ENCODE peak calls at places on chromosomes 12 and 14, in four cellular contexts. A is H1, Z is mesenchymal stem cell, W is neuronal stem cell. S is an unnamed sample. For H3K36me3, the result is how much of the 10 kb centered on the place peaks cover.

GRCh38 chr14:103885509-103885932 is 38.1 kb upstream of the PPP1R13B start:
- DNase-seq in W (no peak), Z (no peak), A (no peak), S (no peak)

GRCh38 chr12:120692524-120693033 is 5.6 kb downstream of the MLEC start:
- DNase-seq in Z (peak), A (no peak), W (no peak), S (no peak)

GRCh38 chr14:99899578-99900178 is 106.5 kb downstream of the EML1 start:
- DNase-seq in Z (peak), W (no peak), A (no peak), S (peak)

GRCh38 chr12:109115758-109116610 is at the start of gene ACACB:
- DNase-seq in A (no peak), W (no peak), Z (no peak), S (peak)

GRCh38 chr14:52690983-52691760 is 4.2 kb downstream of the ERO1A start:
- DNase-seq in Z (no peak), W (no peak), A (no peak), S (no peak)

GRCh38 chr14:33564774-33565630 is 385.9 kb downstream of the EGLN3 start:
- DNase-seq in W (no peak), Z (peak), A (no peak), S (no peak)

GRCh38 chr14:75295491-75296338 is 17.1 kb downstream of the FOS start:
- DNase-seq in A (peak), Z (peak), W (peak), S (peak)

GRCh38 chr12:131454418-131455217 is 256.3 kb upstream of the SFSWAP start:
- DNase-seq in A (peak), Z (no peak), W (peak), S (peak)

GRCh38 chr12:109732321-109733305 is 19.0 kb downstream of the FAM222A start:
- DNase-seq in Z (no peak), W (no peak), A (peak), S (no peak)

GRCh38 chr14:50658203-50658602 is 9.9 kb downstream of the SAV1 start:
- DNase-seq in Z (peak), W (no peak), A (no peak), S (no peak)

GRCh38 chr12:12207746-12208145 is 59.1 kb downstream of the LRP6 start:
- DNase-seq in Z (no peak), A (no peak), W (no peak), S (no peak)

GRCh38 chr14:100237735-100238418 is 1.1 kb upstream of the YY1 start:
- DNase-seq in A (peak), Z (peak), W (peak), S (peak)

GRCh38 chr14:68814376-68815287 is 21.8 kb upstream of the ZFP36L1 start:
- DNase-seq in A (no peak), W (no peak), Z (peak), S (peak)

GRCh38 chr14:97848351-97848980 is 1051.3 kb downstream of the VRK1 start:
- DNase-seq in W (peak), A (peak), Z (no peak), S (no peak)

GRCh38 chr12:24118675-24119074 is 169.2 kb upstream of the SOX5 start:
- DNase-seq in W (no peak), Z (peak), A (no peak), S (no peak)

GRCh38 chr12:62854024-62854423 is 80.9 kb downstream of the PPM1H start:
- DNase-seq in Z (no peak), A (no peak), W (no peak), S (no peak)

GRCh38 chr14:92693998-92694780 is 54.2 kb downstream of the LGMN start:
- DNase-seq in W (no peak), Z (no peak), A (no peak), S (peak)

GRCh38 chr12:126747530-126748149 is 1519.3 kb upstream of the TMEM132C start:
- DNase-seq in A (peak), Z (no peak), W (no peak), S (peak)

GRCh38 chr14:46717211-46717610 is 65.6 kb upstream of the RPL10L start:
- DNase-seq in A (no peak), W (no peak), Z (peak), S (no peak)

GRCh38 chr14:64639340-64639821 is 64.8 kb upstream of the PLEKHG3 start:
- DNase-seq in W (no peak), A (no peak), Z (peak), S (peak)

GRCh38 chr14:26863736-26864135 is 265.9 kb upstream of the NOVA1 start:
- DNase-seq in W (no peak), Z (peak), A (no peak), S (no peak)

GRCh38 chr12:47636908-47637780 is 68.7 kb downstream of the RPAP3 start:
- DNase-seq in Z (peak), A (peak), W (no peak), S (peak)

GRCh38 chr14:48323655-48324054 is 648.2 kb upstream of the MDGA2 start:
- DNase-seq in A (no peak), W (no peak), Z (peak), S (peak)

GRCh38 chr12:118068361-118068958 is 7.5 kb upstream of the WSB2 start:
- DNase-seq in W (no peak), Z (no peak), A (no peak), S (no peak)

GRCh38 chr12:68231707-68232106 is 6.1 kb upstream of the IL26 start:
- DNase-seq in Z (no peak), W (no peak), A (no peak), S (no peak)

GRCh38 chr12:71947645-71948105 is 9.0 kb downstream of the TPH2 start:
- DNase-seq in W (peak), A (peak), Z (peak), S (peak)

GRCh38 chr12:71954040-71954649 is 15.5 kb downstream of the TPH2 start:
- DNase-seq in W (no peak), A (no peak), Z (no peak), S (no peak)

GRCh38 chr12:71948390-71948789 is 9.7 kb downstream of the TPH2 start:
- DNase-seq in W (no peak), Z (no peak), A (no peak), S (no peak)

GRCh38 chr12:71950404-71950803 is 11.8 kb downstream of the TPH2 start:
- DNase-seq in W (no peak), Z (no peak), A (no peak), S (no peak)

DNA sequence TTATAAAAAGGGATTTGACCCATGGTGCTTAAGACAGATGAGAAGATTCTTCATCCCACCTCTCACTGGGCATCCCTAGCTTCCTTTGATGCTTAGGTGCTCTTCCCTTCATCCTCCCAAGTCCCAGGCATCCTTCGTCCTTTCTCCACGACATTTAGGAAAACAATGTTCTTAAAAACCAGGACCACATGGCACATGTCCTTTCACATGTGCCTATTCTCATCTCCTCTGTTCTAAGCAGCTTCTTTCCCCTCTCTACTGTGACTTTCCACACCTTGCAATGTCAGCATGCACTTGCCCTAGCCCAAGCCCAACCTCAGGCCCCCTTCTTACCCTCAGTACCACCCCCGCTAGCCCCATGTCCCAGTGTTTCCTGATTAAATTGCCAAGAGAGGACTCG is 12.2 kb downstream of the TPH2 start:
- DNase-seq in Z (no peak), W (no peak), A (no peak), S (no peak)
- H2BK12ac ChIP-seq in Z (no peak), W (no peak), A (peak), S (no peak)

GRCh38 chr12:122526683-122527477 is at the start of the genes KNTC1 and RSRC2:
- DNase-seq in A (peak), Z (peak), W (peak), S (peak)
- H2AK5ac ChIP-seq in A (peak), Z (peak), W (no peak), S (peak)

DNA sequence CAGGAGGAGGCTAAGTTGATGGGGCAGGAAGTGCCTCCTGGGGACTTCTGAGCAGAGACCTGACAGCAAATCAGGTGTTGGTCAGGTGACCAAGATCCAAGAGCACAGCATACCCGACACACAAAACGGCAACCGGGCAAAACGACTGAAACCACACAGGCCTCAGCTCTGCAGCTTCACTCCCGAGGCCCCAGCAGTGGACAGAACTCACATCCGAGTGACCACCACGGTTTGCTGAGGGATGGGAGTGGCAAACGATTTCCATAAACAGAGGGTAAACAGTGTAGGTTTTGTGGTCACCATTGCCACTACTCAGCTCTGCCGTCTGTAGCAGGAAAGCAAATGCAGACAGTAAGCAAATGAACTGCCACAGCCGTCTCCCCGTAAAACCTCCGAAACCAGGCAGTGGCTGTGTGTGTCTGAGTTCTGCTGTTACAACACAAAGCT is 14.4 kb downstream of the CHFR start:
- DNase-seq in W (no peak), Z (peak), A (no peak), S (no peak)
- H3K36me3 ChIP-seq in W (half or more), Z (half or more), A (under half), S (half or more)

GRCh38 chr12:98515368-98516183 is at the start of gene TMPO:
- DNase-seq in Z (peak), W (peak), A (peak), S (peak)
- H2BK12ac ChIP-seq in Z (no peak), W (peak), A (peak), S (peak)

S was measured in trophoblast cell.